ENCODE peak calls at places on chromosomes 6 and 20, in four cellular contexts. One of them, this sample, is unnamed. For H3K36me3, the result is how much of the 10 kb centered on the place peaks cover.

GRCh38 chr6:106884576-106884975 is 90.0 kb downstream of the CD24 start:
- DNase-seq in HepG2: no peak
- DNase-seq in adrenal gland: no peak
- DNase-seq in testis: no peak
- DNase-seq in this sample: no peak

GRCh38 chr6:8086755-8087306 is 15.5 kb downstream of the EEF1E1 start:
- DNase-seq in testis: no peak
- DNase-seq in adrenal gland: no peak
- DNase-seq in HepG2: no peak
- DNase-seq in this sample: no peak

GRCh38 chr6:101396552-101397173 is 3.2 kb downstream of the GRIK2 start:
- DNase-seq in testis: peak
- DNase-seq in HepG2: peak
- DNase-seq in adrenal gland: peak
- DNase-seq in this sample: peak

GRCh38 chr6:152124432-152125074 is 317.1 kb downstream of the ESR1 start:
- DNase-seq in testis: no peak
- DNase-seq in HepG2: peak
- DNase-seq in adrenal gland: no peak
- DNase-seq in this sample: peak

GRCh38 chr6:153121311-153121710 is 9.8 kb downstream of the RGS17 start:
- DNase-seq in testis: no peak
- DNase-seq in adrenal gland: no peak
- DNase-seq in HepG2: no peak
- DNase-seq in this sample: no peak

GRCh38 chr6:81376745-81377144 is 375.7 kb downstream of the TENT5A start:
- DNase-seq in testis: no peak
- DNase-seq in HepG2: no peak
- DNase-seq in adrenal gland: no peak
- DNase-seq in this sample: no peak

GRCh38 chr6:133705071-133705470 is 183.8 kb upstream of the TCF21 start:
- DNase-seq in testis: no peak
- DNase-seq in adrenal gland: no peak
- DNase-seq in HepG2: no peak
- DNase-seq in this sample: no peak

GRCh38 chr6:127566119-127566518 is 10.9 kb upstream of the C6orf58 start:
- DNase-seq in HepG2: no peak
- DNase-seq in adrenal gland: no peak
- DNase-seq in testis: no peak
- DNase-seq in this sample: no peak

GRCh38 chr6:131909408-131910218 is 41.6 kb downstream of the CCN2 start:
- DNase-seq in HepG2: peak
- DNase-seq in adrenal gland: peak
- DNase-seq in testis: peak
- DNase-seq in this sample: peak

GRCh38 chr20:3635346-3635745 is 27.9 kb downstream of the GFRA4 start:
- DNase-seq in adrenal gland: no peak
- DNase-seq in testis: no peak
- DNase-seq in HepG2: no peak
- DNase-seq in this sample: no peak

GRCh38 chr6:56671160-56671559 is 28.5 kb upstream of the DST start:
- DNase-seq in adrenal gland: no peak
- DNase-seq in HepG2: no peak
- DNase-seq in testis: no peak
- DNase-seq in this sample: no peak

GRCh38 chr6:42166444-42167141 is 6.6 kb upstream of the GUCA1A start:
- DNase-seq in testis: peak
- DNase-seq in HepG2: peak
- DNase-seq in adrenal gland: peak
- DNase-seq in this sample: peak

GRCh38 chr6:35343835-35344550 is 1.6 kb downstream of the PPARD start:
- DNase-seq in HepG2: no peak
- DNase-seq in adrenal gland: no peak
- DNase-seq in testis: no peak
- DNase-seq in this sample: no peak

GRCh38 chr20:63028461-63028921 is 21.7 kb upstream of the BHLHE23 start:
- DNase-seq in adrenal gland: no peak
- DNase-seq in testis: no peak
- DNase-seq in HepG2: no peak
- DNase-seq in this sample: peak
- H3K4me3 ChIP-seq in adrenal gland: no peak
- H3K4me3 ChIP-seq in testis: no peak
- H3K4me3 ChIP-seq in HepG2: no peak
- H3K4me3 ChIP-seq in this sample: peak

GRCh38 chr6:43776115-43776798 is 6.2 kb downstream of the VEGFA start:
- DNase-seq in HepG2: no peak
- DNase-seq in testis: no peak
- DNase-seq in adrenal gland: peak
- DNase-seq in this sample: no peak
- H3K36me3 ChIP-seq in HepG2: half or more
- H3K36me3 ChIP-seq in testis: under half
- H3K36me3 ChIP-seq in adrenal gland: under half
- H3K36me3 ChIP-seq in this sample: under half

GRCh38 chr6:99424761-99425646 is at the start of gene PNISR:
- DNase-seq in HepG2: peak
- DNase-seq in testis: peak
- DNase-seq in adrenal gland: peak
- DNase-seq in this sample: peak

GRCh38 chr6:99424022-99424421 is 1.1 kb downstream of the PNISR start:
- DNase-seq in HepG2: no peak
- DNase-seq in testis: no peak
- DNase-seq in adrenal gland: no peak
- DNase-seq in this sample: no peak

GRCh38 chr6:99426454-99426762 is 1.3 kb upstream of the PNISR start:
- DNase-seq in testis: no peak
- DNase-seq in adrenal gland: no peak
- DNase-seq in HepG2: no peak
- DNase-seq in this sample: no peak

GRCh38 chr6:99425647-99426453 is 742 bp upstream of the PNISR start:
- DNase-seq in adrenal gland: peak
- DNase-seq in testis: peak
- DNase-seq in HepG2: peak
- DNase-seq in this sample: peak

GRCh38 chr6:99422912-99423311 is 2.2 kb downstream of the PNISR start:
- DNase-seq in HepG2: no peak
- DNase-seq in adrenal gland: no peak
- DNase-seq in testis: no peak
- DNase-seq in this sample: no peak
- H3K4me3 ChIP-seq in HepG2: no peak
- H3K4me3 ChIP-seq in adrenal gland: no peak
- H3K4me3 ChIP-seq in testis: no peak
- H3K4me3 ChIP-seq in this sample: no peak

DNA sequence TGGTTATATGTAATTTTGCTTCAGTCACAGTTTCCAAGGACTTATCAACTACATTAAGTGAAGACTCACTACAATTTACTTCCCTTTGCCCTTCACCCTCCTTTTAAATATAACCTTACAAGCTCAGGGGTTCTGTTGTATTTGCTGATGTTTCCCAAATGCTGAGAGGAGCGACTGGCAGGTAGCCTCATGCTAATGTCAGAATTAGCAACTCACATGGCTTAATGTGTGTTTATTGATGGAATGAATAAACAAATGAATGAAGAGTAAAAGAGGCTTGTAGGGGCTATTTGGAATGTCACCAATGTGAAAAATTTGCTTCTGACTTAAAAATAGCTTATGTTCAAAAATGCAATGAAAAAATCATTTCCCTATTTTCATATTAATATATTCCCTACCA is 41.4 kb upstream of the MAP7 start:
- DNase-seq in testis: no peak
- DNase-seq in HepG2: no peak
- DNase-seq in adrenal gland: no peak
- DNase-seq in this sample: no peak
- H3K36me3 ChIP-seq in testis: under half
- H3K36me3 ChIP-seq in HepG2: under half
- H3K36me3 ChIP-seq in adrenal gland: half or more
- H3K36me3 ChIP-seq in this sample: under half

DNA sequence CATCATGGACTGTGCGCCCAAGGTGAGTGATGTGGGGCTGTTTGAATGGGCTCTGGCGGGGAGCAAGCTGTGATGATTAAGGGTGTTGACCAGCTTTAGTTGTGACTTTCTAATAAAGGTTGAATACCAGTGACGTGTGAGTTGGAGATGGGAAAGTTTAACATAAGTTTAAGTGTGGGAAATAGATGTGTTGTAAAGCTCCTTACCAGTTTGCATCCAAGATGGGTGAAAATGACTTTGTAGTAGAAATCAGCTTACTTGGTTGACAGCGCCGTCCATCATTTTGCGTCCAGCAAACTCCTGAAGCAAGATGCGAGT is 372 bp downstream of the CASS4 start:
- DNase-seq in testis: no peak
- DNase-seq in HepG2: no peak
- DNase-seq in adrenal gland: no peak
- DNase-seq in this sample: no peak
- H3K4me3 ChIP-seq in testis: no peak
- H3K4me3 ChIP-seq in HepG2: peak
- H3K4me3 ChIP-seq in adrenal gland: peak
- H3K4me3 ChIP-seq in this sample: no peak